ENCODE peak calls at places on chromosomes 11 and 22, in five cellular contexts. K, M, N, J and T are unnamed samples. For H3K79me2, the result is how much of the 10 kb centered on the place peaks cover.

GRCh38 chr11:64559351-64560138 is 31.5 kb upstream of the SLC22A12 start:
- DNase-seq in K (no peak), M (no peak), N (no peak), J (no peak), T (no peak)

GRCh38 chr11:76984741-76985140 is 49.5 kb upstream of the B3GNT6 start:
- DNase-seq in K (no peak), M (no peak), N (no peak), J (no peak), T (no peak)

GRCh38 chr11:130726234-130726559 is 190.1 kb downstream of the SNX19 start:
- DNase-seq in K (no peak), M (no peak), N (no peak), J (no peak), T (peak)

GRCh38 chr11:120229451-120230424 is 10.2 kb upstream of the POU2F3 start:
- DNase-seq in K (peak), M (peak), N (no peak), J (no peak), T (peak)

GRCh38 chr22:47296405-47297260 is 534.2 kb downstream of the TBC1D22A start:
- DNase-seq in K (no peak), M (no peak), N (no peak), J (no peak), T (no peak)

GRCh38 chr11:30411383-30411782 is 88.5 kb downstream of the ARL14EP start:
- DNase-seq in K (no peak), M (no peak), N (no peak), J (no peak), T (no peak)

GRCh38 chr11:24635588-24636290 is 138.9 kb downstream of the LUZP2 start:
- DNase-seq in K (no peak), M (no peak), N (no peak), J (no peak), T (no peak)

GRCh38 chr11:67345949-67346819 is 7.2 kb downstream of the POLD4 start:
- DNase-seq in K (peak), M (no peak), N (peak), J (peak), T (peak)

GRCh38 chr11:14342906-14343305 is 16.1 kb downstream of the RRAS2 start:
- DNase-seq in K (no peak), M (no peak), N (no peak), J (no peak), T (no peak)

GRCh38 chr11:126054882-126055281 is 7.8 kb downstream of the CDON start:
- DNase-seq in K (no peak), M (no peak), N (no peak), J (no peak), T (no peak)

GRCh38 chr22:27462190-27462589 is 339.4 kb downstream of the MN1 start:
- DNase-seq in K (peak), M (no peak), N (no peak), J (no peak), T (no peak)

GRCh38 chr11:75014129-75014528 is 25.4 kb downstream of the NEU3 start:
- DNase-seq in K (no peak), M (no peak), N (no peak), J (no peak), T (peak)

GRCh38 chr11:68312117-68312779 is at the start of gene LRP5:
- DNase-seq in K (no peak), M (peak), N (no peak), J (no peak), T (no peak)

GRCh38 chr11:76759092-76759491 is 24.1 kb upstream of the TSKU start:
- DNase-seq in K (no peak), M (no peak), N (no peak), J (no peak), T (no peak)

GRCh38 chr11:117985953-117986887 is at the start of gene IL10RA:
- DNase-seq in K (peak), M (peak), N (peak), J (no peak), T (peak)

GRCh38 chr11:113313601-113314000 is 782 bp upstream of the TTC12 start:
- DNase-seq in K (no peak), M (no peak), N (no peak), J (no peak), T (no peak)

GRCh38 chr11:24145411-24145810 is 351.4 kb upstream of the LUZP2 start:
- DNase-seq in K (no peak), M (no peak), N (no peak), J (no peak), T (no peak)

GRCh38 chr11:47398011-47398410 is 10.4 kb upstream of the SLC39A13 start:
- DNase-seq in K (no peak), M (no peak), N (no peak), J (no peak), T (no peak)

GRCh38 chr11:17992916-17993315 is 19.9 kb downstream of the SERGEF start:
- DNase-seq in K (no peak), M (no peak), N (no peak), J (no peak), T (no peak)

GRCh38 chr22:21564411-21564810 is 3.1 kb upstream of the UBE2L3 start:
- DNase-seq in K (no peak), M (no peak), N (no peak), J (no peak), T (no peak)

GRCh38 chr11:68826726-68827125 is 15.0 kb downstream of the CPT1A start:
- DNase-seq in K (no peak), M (no peak), N (no peak), J (no peak), T (no peak)

GRCh38 chr11:12079726-12080556 is 30.4 kb upstream of the MICAL2 start:
- DNase-seq in K (peak), M (no peak), N (peak), J (no peak), T (peak)

GRCh38 chr22:24426859-24427499 is 420 bp upstream of the ADORA2A start:
- DNase-seq in K (no peak), M (no peak), N (no peak), J (no peak), T (no peak)
- H3K79me2 ChIP-seq in K (under half), M (under half), N (under half), J (half or more), T (under half)

DNA sequence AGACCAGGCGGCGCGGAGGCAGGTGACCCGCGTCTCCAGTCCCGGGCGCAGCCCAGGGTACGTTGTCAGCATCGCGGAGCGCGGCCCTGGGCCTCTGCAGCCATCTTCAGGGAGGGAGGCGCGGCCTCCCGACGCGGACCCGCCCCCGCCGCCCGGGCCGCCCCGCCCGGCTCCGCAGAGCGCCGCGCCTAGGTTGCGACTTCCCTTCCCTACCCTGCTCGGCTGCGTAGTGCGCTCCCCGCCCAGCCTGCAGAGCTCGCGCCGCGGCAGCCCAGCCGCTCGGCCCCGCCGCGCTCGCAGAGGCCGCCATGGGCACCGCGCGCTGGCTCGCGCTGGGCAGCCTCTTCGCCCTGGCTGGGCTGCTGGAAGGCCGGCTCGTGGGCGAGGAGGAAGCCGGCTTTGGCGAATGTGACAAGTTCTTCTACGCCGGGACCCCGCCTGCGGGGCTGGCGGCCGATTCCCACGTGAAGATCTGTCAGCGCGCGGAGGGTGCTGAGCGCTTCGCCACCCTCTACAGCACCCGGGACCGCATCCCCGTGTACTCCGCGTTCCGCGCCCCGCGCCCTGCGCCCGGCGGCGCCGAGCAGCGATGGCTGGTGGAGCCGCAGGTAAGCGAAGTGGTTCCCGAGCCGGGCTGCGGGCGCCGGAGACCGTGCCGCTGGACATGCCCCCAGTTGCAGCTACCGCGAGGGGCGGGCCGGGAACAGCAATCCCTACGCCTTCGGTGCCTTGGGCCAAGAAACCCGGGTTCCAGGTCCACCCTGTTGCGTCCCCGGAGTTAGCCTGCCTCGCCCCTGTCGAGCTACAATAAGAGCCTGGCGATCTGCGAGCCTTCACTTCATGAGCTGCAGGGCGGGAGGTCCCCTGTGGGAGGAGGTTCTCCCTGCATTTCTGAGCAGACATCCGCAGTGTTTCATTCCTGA is at the start of gene ENDOD1:
- DNase-seq in K (peak), M (peak), N (no peak), J (no peak), T (peak)
- TF ChIP-seq POLR2A in K (no peak), M (no peak), N (peak), J (peak), T (peak)

GRCh38 chr11:73564903-73565302 is 33.0 kb downstream of the FAM168A start:
- DNase-seq in K (no peak), M (no peak), N (no peak), J (no peak), T (no peak)
- H3K79me2 ChIP-seq in K (under half), M (under half), N (under half), J (under half), T (under half)

DNA sequence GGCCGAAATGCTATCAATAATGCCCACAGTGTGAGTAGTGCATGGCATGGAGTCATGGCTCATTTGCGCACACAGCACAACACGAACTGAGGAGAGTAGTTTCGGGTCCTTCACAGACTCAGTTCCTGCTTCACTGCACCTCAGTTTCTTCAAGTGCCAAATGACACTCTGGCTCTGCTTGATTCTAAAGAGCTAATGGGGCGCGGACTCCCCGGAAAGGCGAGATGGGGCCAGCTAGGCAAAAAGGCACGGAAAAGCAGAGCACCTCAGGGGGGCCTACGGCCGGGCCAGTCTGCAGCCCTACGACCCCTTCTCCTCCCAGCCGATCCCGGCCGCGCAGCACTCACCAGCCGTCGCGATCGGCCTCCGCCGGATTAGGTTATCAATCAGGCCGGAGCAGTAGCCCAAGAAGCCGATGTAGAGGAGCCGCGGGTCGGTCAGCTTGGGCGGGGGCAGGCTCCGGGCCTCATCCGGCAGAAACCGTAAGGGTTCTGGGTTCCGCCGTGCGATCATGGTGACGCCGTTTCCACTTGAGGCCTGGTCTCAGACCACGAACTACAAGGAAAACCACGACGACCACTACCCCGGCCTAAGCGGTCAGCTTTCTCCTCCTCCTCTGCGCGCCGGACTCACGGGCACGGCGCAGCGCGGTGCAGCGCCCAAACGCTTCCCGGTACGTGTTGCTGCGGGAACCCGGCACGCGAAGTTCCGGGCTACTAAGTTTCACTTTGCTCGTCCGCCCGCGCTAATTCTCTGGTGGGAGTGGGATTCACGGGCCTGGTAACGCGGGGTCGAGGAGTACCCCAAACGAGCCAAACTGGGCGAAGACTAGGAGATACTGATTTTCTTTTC is at the start of gene NDUFC2:
- DNase-seq in K (peak), M (peak), N (peak), J (peak), T (peak)
- TF ChIP-seq POLR2A in K (peak), M (peak), N (peak), J (peak), T (peak)